ENCODE peak calls at places on chromosomes 7 and 10, in five cellular contexts. A is T-helper 9 cell; K is CD4-positive, alpha-beta T cell; B is upper lobe of right lung; V is NCI-H460. L is an unnamed sample.

GRCh38 chr7:135320277-135320676 is 86.6 kb downstream of the STRA8 start:
- DNase-seq in A (no peak), K (no peak), B (peak), V (no peak), L (peak)

GRCh38 chr7:92731327-92732063 is 104.9 kb downstream of the CDK6 start:
- DNase-seq in A (no peak), K (no peak), B (no peak), V (no peak), L (no peak)

GRCh38 chr7:2512179-2512644 is 7.4 kb upstream of the LFNG start:
- DNase-seq in A (no peak), K (no peak), B (no peak), V (no peak), L (no peak)

GRCh38 chr7:149494738-149495368 is 2.8 kb downstream of the ZNF746 start:
- DNase-seq in A (no peak), K (no peak), B (no peak), V (peak), L (no peak)

GRCh38 chr10:22617516-22617915 is 96.9 kb downstream of the PIP4K2A start:
- DNase-seq in A (no peak), K (no peak), B (no peak), V (no peak), L (no peak)

GRCh38 chr10:14904316-14904732 is 25.7 kb downstream of the SUV39H2 start:
- DNase-seq in A (no peak), K (no peak), B (no peak), V (no peak), L (peak)

GRCh38 chr10:1874533-1874932 is 137.2 kb upstream of the ADARB2 start:
- DNase-seq in A (no peak), K (no peak), B (no peak), V (no peak), L (no peak)

GRCh38 chr7:20403356-20403755 is 72.7 kb downstream of the ITGB8 start:
- DNase-seq in A (no peak), K (no peak), B (no peak), V (no peak), L (no peak)

GRCh38 chr10:60979667-60980104 is 35.7 kb upstream of the RHOBTB1 start:
- DNase-seq in A (no peak), K (no peak), B (no peak), V (no peak), L (no peak)

GRCh38 chr7:155644971-155645509 is 579 bp downstream of the RBM33 start:
- DNase-seq in A (peak), K (peak), B (peak), V (no peak), L (peak)

GRCh38 chr7:72267291-72267800 is 144.8 kb downstream of the CALN1 start:
- DNase-seq in A (no peak), K (no peak), B (no peak), V (no peak), L (no peak)

GRCh38 chr7:98165827-98166667 is 45.2 kb upstream of the BHLHA15 start:
- DNase-seq in A (peak), K (peak), B (peak), V (peak), L (peak)

GRCh38 chr7:54879776-54880175 is 120.8 kb upstream of the SEC61G start:
- DNase-seq in A (no peak), K (no peak), B (no peak), V (no peak), L (no peak)

GRCh38 chr10:89637108-89637507 is 7.9 kb downstream of the PANK1 start:
- DNase-seq in A (no peak), K (no peak), B (no peak), V (no peak), L (no peak)

GRCh38 chr10:24790599-24790998 is 66.9 kb upstream of the ARHGAP21 start:
- DNase-seq in A (no peak), K (no peak), B (no peak), V (no peak), L (no peak)

GRCh38 chr10:91043173-91043910 is 122.5 kb upstream of the ANKRD1 start:
- DNase-seq in A (no peak), K (no peak), B (no peak), V (peak), L (peak)

GRCh38 chr7:157896774-157897555 is 560.2 kb downstream of the DNAJB6 start:
- DNase-seq in A (no peak), K (no peak), B (no peak), V (no peak), L (no peak)

L was measured in PC-9.